ENCODE peak calls at places on chromosomes 4 and X, in eight cellular contexts. F is fibroblast of lung; J is CD4-positive, alpha-beta memory T cell; C is uterus; I is head of caudate nucleus; N is stimulated activated naive CD8-positive, alpha-beta T cell treated with anti-CD3 and anti-CD28 coated beads, Interleukin-15, amount 100 ng/mL, for 72 hours; Z is NCI-H526 treated with DMSO at 0.1 percent for 48 hours; E is T-helper 9 cell. R is an unnamed sample.
A peak's percentile ranks its signal among the peaks of the same experiment; 100 is the strongest.

GRCh38 chr4:20916106-20916505 is 215.8 kb downstream of the PACRGL start:
- DNase-seq in F (no peak), J (peak; percentile 52), C (no peak), I (no peak), N (no peak), Z (no peak), E (peak; percentile 8), R (no peak)

GRCh38 chrX:41602946-41603345 is 85.8 kb upstream of the GPR34 start:
- DNase-seq in F (no peak), J (no peak), C (no peak), I (no peak), N (no peak), Z (no peak), E (no peak), R (no peak)

GRCh38 chr4:56060021-56060420 is 111.3 kb downstream of the CEP135 start:
- DNase-seq in F (no peak), J (no peak), C (no peak), I (no peak), N (no peak), Z (no peak), E (no peak), R (no peak)

GRCh38 chr4:153114771-153115321 is 89.4 kb upstream of the TRIM2 start:
- DNase-seq in F (peak; percentile 72), J (peak; percentile 87), C (no peak), I (no peak), N (peak; percentile 46), Z (no peak), E (peak; percentile 30), R (no peak)

GRCh38 chr4:151260526-151260925 is 16.4 kb upstream of the PRSS48 start:
- DNase-seq in F (no peak), J (no peak), C (no peak), I (no peak), N (no peak), Z (no peak), E (no peak), R (no peak)

GRCh38 chr4:110270492-110271197 is 72.2 kb upstream of the ELOVL6 start:
- DNase-seq in F (peak; percentile 80), J (no peak), C (no peak), I (no peak), N (no peak), Z (no peak), E (no peak), R (no peak)

GRCh38 chr4:110733901-110734300 is 111.0 kb upstream of the PITX2 start:
- DNase-seq in F (no peak), J (no peak), C (no peak), I (no peak), N (no peak), Z (no peak), E (no peak), R (no peak)

GRCh38 chrX:102934624-102935023 is 2.4 kb upstream of the RAB40AL start:
- DNase-seq in F (peak; percentile 30), J (peak; percentile 29), C (no peak), I (no peak), N (peak; percentile 5), Z (no peak), E (peak; percentile 29), R (no peak)

GRCh38 chr4:40622913-40623312 is 6.8 kb downstream of the RBM47 start:
- DNase-seq in F (no peak), J (no peak), C (no peak), I (no peak), N (no peak), Z (no peak), E (no peak), R (no peak)

GRCh38 chr4:74440356-74440755 is 4.6 kb upstream of the AREG start:
- DNase-seq in F (no peak), J (no peak), C (no peak), I (no peak), N (no peak), Z (no peak), E (no peak), R (no peak)

GRCh38 chrX:57915680-57916079 is 5.4 kb upstream of the ZXDA start:
- DNase-seq in F (no peak), J (no peak), C (no peak), I (no peak), N (no peak), Z (no peak), E (no peak), R (no peak)

GRCh38 chrX:23333842-23334535 is 660 bp upstream of the PTCHD1 start:
- DNase-seq in F (no peak), J (no peak), C (no peak), I (no peak), N (no peak), Z (no peak), E (no peak), R (no peak)